ENCODE peak calls at places on chromosomes 7 and 10, in four cellular contexts. K is HepG2, E is H1, N is K562. H is an unnamed sample. For H3K27me3, the result is how much of the 10 kb centered on the place peaks cover.

GRCh38 chr10:72260588-72261322 is 13.0 kb upstream of the DDIT4 start:
- DNase-seq in K (peak), E (peak), N (peak), H (peak)

GRCh38 chr10:132204781-132205473 is 18.2 kb downstream of the DPYSL4 start:
- DNase-seq in K (peak), E (peak), N (peak), H (no peak)

GRCh38 chr7:38006559-38006958 is 86.1 kb downstream of the EPDR1 start:
- DNase-seq in K (no peak), E (no peak), N (no peak), H (no peak)

GRCh38 chr7:138752568-138753518 is 45.0 kb upstream of the TMEM213 start:
- DNase-seq in K (peak), E (no peak), N (no peak), H (peak)

GRCh38 chr7:131898418-131898817 is 342.0 kb upstream of the PODXL start:
- DNase-seq in K (no peak), E (no peak), N (no peak), H (no peak)

GRCh38 chr10:36172574-36172973 is 530.5 kb upstream of the FZD8 start:
- DNase-seq in K (no peak), E (no peak), N (no peak), H (no peak)

GRCh38 chr10:78255796-78256638 is 222.4 kb downstream of the RPS24 start:
- DNase-seq in K (peak), E (no peak), N (peak), H (no peak)

GRCh38 chr10:20975236-20975635 is 78.1 kb upstream of the NEBL start:
- DNase-seq in K (no peak), E (no peak), N (no peak), H (no peak)

GRCh38 chr10:125249948-125250347 is 89.6 kb upstream of the CTBP2 start:
- DNase-seq in K (no peak), E (no peak), N (no peak), H (no peak)

GRCh38 chr10:85900060-85900459 is 466.5 kb downstream of the GRID1 start:
- DNase-seq in K (no peak), E (no peak), N (no peak), H (no peak)

GRCh38 chr10:78626471-78626870 is 442.3 kb upstream of the ZMIZ1 start:
- DNase-seq in K (no peak), E (no peak), N (no peak), H (no peak)

GRCh38 chr7:121219031-121219430 is 109.8 kb upstream of the WNT16 start:
- DNase-seq in K (no peak), E (no peak), N (no peak), H (no peak)

GRCh38 chr10:114754445-114755320 is 66.9 kb upstream of the FHIP2A start:
- DNase-seq in K (no peak), E (no peak), N (no peak), H (no peak)

GRCh38 chr10:112389147-112389822 is 15.4 kb downstream of the ACSL5 start:
- DNase-seq in K (peak), E (no peak), N (no peak), H (peak)

GRCh38 chr10:11765141-11765540 is 23.0 kb downstream of the ECHDC3 start:
- DNase-seq in K (no peak), E (no peak), N (no peak), H (no peak)

GRCh38 chr7:26375604-26376207 is 84.0 kb downstream of the SNX10 start:
- DNase-seq in K (no peak), E (no peak), N (no peak), H (no peak)

GRCh38 chr7:7265676-7266075 is 83.3 kb downstream of the C1GALT1 start:
- DNase-seq in K (no peak), E (no peak), N (no peak), H (no peak)

GRCh38 chr10:132880148-132880981 is 62.0 kb downstream of the CFAP46 start:
- DNase-seq in K (no peak), E (peak), N (no peak), H (no peak)

GRCh38 chr10:77936697-77937567 is 10.4 kb upstream of the DLG5 start:
- DNase-seq in K (no peak), E (no peak), N (no peak), H (no peak)

GRCh38 chr7:38229386-38229785 is 44.0 kb downstream of the TARP start:
- DNase-seq in K (no peak), E (no peak), N (no peak), H (no peak)

GRCh38 chr10:60123668-60124067 is 217.3 kb upstream of the CCDC6 start:
- DNase-seq in K (no peak), E (no peak), N (no peak), H (no peak)

GRCh38 chr7:149569025-149569725 is 71.6 kb upstream of the ZNF746 start:
- DNase-seq in K (no peak), E (peak), N (no peak), H (no peak)

GRCh38 chr10:71708301-71708703 is 11.3 kb downstream of the C10orf105 start:
- DNase-seq in K (peak), E (peak), N (peak), H (no peak)

GRCh38 chr7:155418941-155419755 is 38.8 kb upstream of the EN2 start:
- DNase-seq in K (no peak), E (no peak), N (no peak), H (no peak)

GRCh38 chr7:155414508-155414907 is 43.4 kb upstream of the EN2 start:
- DNase-seq in K (no peak), E (no peak), N (peak), H (no peak)

GRCh38 chr7:155415093-155415492 is 42.8 kb upstream of the EN2 start:
- DNase-seq in K (no peak), E (no peak), N (no peak), H (no peak)

GRCh38 chr7:155418304-155418703 is 39.6 kb upstream of the EN2 start:
- DNase-seq in K (no peak), E (no peak), N (no peak), H (no peak)

DNA sequence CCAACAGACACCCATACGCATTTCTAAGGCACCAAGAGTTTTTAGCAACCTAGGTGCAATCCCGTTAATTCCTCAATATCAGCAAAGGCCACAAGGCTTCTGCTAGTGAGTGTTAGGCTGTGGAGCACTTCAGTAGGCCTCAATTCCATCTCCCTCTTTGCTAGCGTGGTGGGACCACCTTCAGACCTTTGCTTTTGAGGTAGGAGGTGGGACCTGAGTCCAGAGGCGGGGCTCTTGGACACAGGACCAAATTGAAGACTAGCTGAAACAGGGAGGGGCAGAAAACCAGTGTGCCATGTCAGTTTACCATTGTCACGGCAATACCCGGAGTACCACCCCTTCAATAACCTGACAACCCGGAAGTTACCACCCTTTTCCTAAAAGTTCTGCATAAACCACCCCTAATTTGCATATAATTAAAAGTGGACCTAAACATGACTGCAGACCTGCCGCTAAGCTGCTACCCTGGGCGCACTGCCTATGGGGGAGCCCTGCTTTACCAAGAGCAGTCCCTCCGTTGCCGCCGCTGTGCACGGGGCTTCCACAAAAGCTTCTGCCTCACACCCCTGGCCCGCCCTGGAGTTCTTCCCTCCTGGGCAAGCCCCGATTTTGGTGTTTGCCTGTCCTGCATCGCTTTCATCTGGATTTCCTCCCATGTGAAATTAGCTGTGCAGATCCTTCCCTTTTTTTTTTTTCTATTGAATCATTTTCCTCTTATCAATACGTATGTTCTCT is 41.1 kb upstream of the EN2 start:
- DNase-seq in K (no peak), E (no peak), N (no peak), H (no peak)
- H3K27me3 ChIP-seq in K (under half), E (under half), N (half or more), H (under half)

GRCh38 chr7:141695803-141696289 is 6.1 kb downstream of the DENND11 start:
- DNase-seq in K (peak), E (no peak), N (no peak), H (no peak)

GRCh38 chr7:141697211-141697871 is 4.6 kb downstream of the DENND11 start:
- DNase-seq in K (no peak), E (no peak), N (no peak), H (no peak)

GRCh38 chr7:141691540-141691939 is 10.4 kb downstream of the DENND11 start:
- DNase-seq in K (no peak), E (no peak), N (no peak), H (no peak)

GRCh38 chr7:141696386-141696785 is 5.6 kb downstream of the DENND11 start:
- DNase-seq in K (no peak), E (no peak), N (no peak), H (no peak)

GRCh38 chr7:141693082-141693481 is 8.9 kb downstream of the DENND11 start:
- DNase-seq in K (no peak), E (no peak), N (no peak), H (no peak)
- TF ChIP-seq CHD2 in K (no peak), E (no peak), N (no peak), H (no peak)

DNA sequence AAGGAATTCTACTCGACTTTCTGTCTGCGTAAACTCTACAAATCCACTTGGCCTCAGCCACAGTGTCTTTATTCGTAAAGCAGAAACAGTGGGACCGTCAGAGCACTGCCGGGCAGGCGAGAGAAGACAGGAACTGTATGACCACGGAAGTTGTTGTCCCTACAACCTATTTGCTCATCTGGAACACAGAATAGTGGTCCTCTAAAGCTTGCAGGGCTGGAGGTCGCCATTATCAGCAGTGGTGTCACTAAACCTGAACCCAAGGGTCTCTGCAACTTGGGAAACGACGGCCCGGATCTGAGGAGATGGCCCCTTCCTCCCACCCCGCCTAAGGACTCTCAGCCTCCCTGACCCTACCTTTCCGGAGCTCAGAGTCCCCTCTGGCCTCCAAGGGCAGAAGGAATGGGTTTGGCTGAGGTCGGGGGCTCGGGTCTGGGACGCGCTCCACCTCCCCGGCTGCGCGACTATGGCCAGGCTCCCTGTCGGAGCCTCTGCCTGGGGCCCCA is 442 bp downstream of the STYXL1 start:
- DNase-seq in K (no peak), E (no peak), N (no peak), H (no peak)
- TF ChIP-seq CEBPB in K (no peak), E (no peak), N (no peak), H (no peak)

DNA sequence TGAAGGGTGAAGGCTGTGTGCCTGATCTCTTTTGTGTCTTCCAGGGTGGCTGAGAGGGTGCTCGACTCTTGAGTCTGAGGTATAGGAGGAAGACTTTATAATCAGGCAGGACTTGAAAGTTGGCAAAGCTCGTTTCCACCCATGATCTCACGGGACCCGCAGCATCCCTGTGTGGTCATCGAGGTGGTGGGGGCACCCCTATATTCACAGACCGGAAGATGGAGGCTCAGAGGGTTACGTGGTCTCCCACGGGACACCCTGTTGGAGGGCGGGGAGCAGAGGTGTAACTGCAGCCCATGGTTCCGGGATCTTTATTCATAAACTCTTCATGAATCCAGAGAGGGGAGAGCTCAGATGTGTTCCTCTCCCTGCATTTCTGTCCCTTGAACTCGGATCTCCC is 9.6 kb upstream of the SHH start:
- DNase-seq in K (no peak), E (no peak), N (no peak), H (no peak)
- H3K27me3 ChIP-seq in K (under half), E (under half), N (half or more), H (under half)

GRCh38 chr10:110279062-110279986 is 25.4 kb downstream of the SMNDC1 start:
- DNase-seq in K (peak), E (no peak), N (peak), H (peak)
- TF ChIP-seq CHD2 in K (no peak), E (no peak), N (no peak), H (no peak)

GRCh38 chr7:158602905-158603772 is 15.5 kb upstream of the PTPRN2 start:
- DNase-seq in K (no peak), E (no peak), N (no peak), H (peak)
- TF ChIP-seq CEBPB in K (no peak), E (no peak), N (no peak), H (no peak)

GRCh38 chr10:100567249-100567648 is 31.5 kb downstream of the HIF1AN start:
- DNase-seq in K (no peak), E (no peak), N (no peak), H (no peak)
- H3K27me3 ChIP-seq in K (under half), E (under half), N (under half), H (under half)

H was measured in GM12878.